ENCODE peak calls at places on chromosome 21, in five cellular contexts. S, N, X, P and U are unnamed samples.

GRCh38 chr21:33380483-33380998 is 22.7 kb upstream of the IFNGR2 start:
- DNase-seq in S (peak), X (peak), N (no peak), P (peak), U (no peak)

GRCh38 chr21:19523731-19524130 is 1120.1 kb upstream of the TMPRSS15 start:
- DNase-seq in N (no peak), X (no peak), P (peak), S (no peak), U (no peak)

GRCh38 chr21:33229099-33229775 is 501 bp upstream of the IFNAR2 start:
- DNase-seq in S (no peak), P (no peak), X (no peak), N (no peak), U (no peak)

GRCh38 chr21:26939532-26940181 is 27.2 kb downstream of the ADAMTS5 start:
- DNase-seq in X (no peak), S (no peak), P (no peak), N (no peak), U (no peak)

GRCh38 chr21:32930673-32931072 is 95.1 kb upstream of the OLIG2 start:
- DNase-seq in P (no peak), N (no peak), X (no peak), S (no peak), U (no peak)

GRCh38 chr21:46518983-46519583 is 60.4 kb downstream of the DIP2A start:
- DNase-seq in S (no peak), X (no peak), P (no peak), N (no peak), U (no peak)

GRCh38 chr21:28605138-28605537 is 387.5 kb downstream of the LTN1 start:
- DNase-seq in X (peak), P (no peak), S (no peak), N (no peak), U (no peak)

GRCh38 chr21:25313891-25314646 is 293.2 kb downstream of the MRPL39 start:
- DNase-seq in S (no peak), N (no peak), X (no peak), P (peak), U (no peak)

GRCh38 chr21:32382108-32382601 is 10.7 kb downstream of the URB1 start:
- DNase-seq in P (peak), N (no peak), X (no peak), S (no peak), U (no peak)

GRCh38 chr21:29080454-29080930 is 7.0 kb upstream of the CCT8 start:
- DNase-seq in X (no peak), S (no peak), N (no peak), P (no peak), U (no peak)

GRCh38 chr21:25005388-25005787 is 601.9 kb downstream of the MRPL39 start:
- DNase-seq in N (no peak), P (no peak), X (no peak), S (no peak), U (no peak)

GRCh38 chr21:16073571-16073970 is 343.8 kb downstream of the USP25 start:
- DNase-seq in X (no peak), P (no peak), S (no peak), N (no peak), U (no peak)

GRCh38 chr21:31630062-31630711 is 29.3 kb upstream of the SOD1 start:
- DNase-seq in X (no peak), S (no peak), P (peak), N (no peak), U (no peak)

GRCh38 chr21:17003221-17003620 is 509.6 kb upstream of the CXADR start:
- DNase-seq in X (no peak), N (no peak), S (no peak), P (no peak), U (no peak)

GRCh38 chr21:35051287-35051818 is 2.3 kb upstream of the RUNX1 start:
- DNase-seq in X (peak), S (peak), N (peak), P (peak), U (peak)

GRCh38 chr21:34952701-34953100 is 96.4 kb downstream of the RUNX1 start:
- DNase-seq in S (no peak), N (no peak), X (no peak), P (no peak), U (no peak)

GRCh38 chr21:32733356-32733755 is 5.5 kb upstream of the SYNJ1 start:
- DNase-seq in S (no peak), X (no peak), N (no peak), P (no peak), U (no peak)

GRCh38 chr21:31644648-31645047 is 14.8 kb upstream of the SOD1 start:
- DNase-seq in X (no peak), N (no peak), S (no peak), P (no peak), U (no peak)

GRCh38 chr21:34953950-34954349 is 95.2 kb downstream of the RUNX1 start:
- DNase-seq in P (no peak), N (no peak), S (no peak), X (no peak), U (no peak)

GRCh38 chr21:15160136-15160535 is 95.3 kb upstream of the NRIP1 start:
- DNase-seq in P (no peak), N (no peak), S (no peak), X (no peak), U (no peak)

GRCh38 chr21:15071012-15071411 is 6.2 kb upstream of the NRIP1 start:
- DNase-seq in P (no peak), S (no peak), N (no peak), X (no peak), U (no peak)

GRCh38 chr21:37546299-37546908 is 179.8 kb downstream of the DYRK1A start:
- DNase-seq in S (no peak), X (no peak), N (no peak), P (no peak), U (no peak)

GRCh38 chr21:15848632-15849031 is 118.8 kb downstream of the USP25 start:
- DNase-seq in P (peak), S (no peak), N (no peak), X (no peak), U (no peak)

GRCh38 chr21:46594276-46594675 is 10.6 kb downstream of the S100B start:
- DNase-seq in X (no peak), N (no peak), S (no peak), P (no peak), U (no peak)

GRCh38 chr21:37073417-37074194 is 552 bp downstream of the TTC3 start:
- DNase-seq in N (peak), X (peak), P (peak), S (peak), U (no peak)

GRCh38 chr21:34352556-34352955 is 11.2 kb upstream of the KCNE2 start:
- DNase-seq in X (no peak), S (no peak), P (no peak), N (no peak), U (no peak)

GRCh38 chr21:26909972-26910371 is 56.9 kb downstream of the ADAMTS5 start:
- DNase-seq in S (no peak), N (peak), X (no peak), P (no peak), U (peak)

GRCh38 chr21:16176570-16176969 is 446.8 kb downstream of the USP25 start:
- DNase-seq in S (no peak), P (no peak), X (no peak), N (no peak), U (no peak)

GRCh38 chr21:31553461-31553860 is 106.0 kb upstream of the SOD1 start:
- DNase-seq in P (no peak), N (no peak), X (no peak), S (peak), U (no peak)

GRCh38 chr21:29181799-29182470 is 51.5 kb downstream of the MAP3K7CL start:
- DNase-seq in S (no peak), X (peak), P (peak), N (no peak), U (no peak)

GRCh38 chr21:46390603-46391545 is 66.9 kb downstream of the PCNT start:
- DNase-seq in S (peak), P (no peak), X (no peak), N (no peak), U (no peak)

GRCh38 chr21:35940074-35940927 is 120.0 kb downstream of the SETD4 start:
- DNase-seq in S (no peak), N (peak), P (peak), X (peak), U (peak)

GRCh38 chr21:38487906-38488639 is 10.2 kb downstream of the ERG start:
- DNase-seq in N (no peak), X (no peak), S (no peak), P (no peak), U (no peak)

GRCh38 chr21:19440792-19441494 is 1037.4 kb upstream of the TMPRSS15 start:
- DNase-seq in N (no peak), P (no peak), S (no peak), X (no peak), U (no peak)

GRCh38 chr21:26055841-26056264 is 114.7 kb downstream of the APP start:
- DNase-seq in P (no peak), X (no peak), S (no peak), N (peak), U (no peak)

GRCh38 chr21:42256316-42256715 is 37.4 kb downstream of the ABCG1 start:
- DNase-seq in S (no peak), N (no peak), P (no peak), X (no peak), U (no peak)
- TF ChIP-seq CTCF in S (no peak), N (no peak), P (no peak), X (no peak), U (no peak)

GRCh38 chr21:43355925-43356289 is 71.0 kb downstream of the SIK1 start:
- DNase-seq in S (no peak), N (no peak), X (peak), P (no peak), U (no peak)
- TF ChIP-seq CTCF in S (no peak), N (no peak), X (peak), P (no peak), U (no peak)

GRCh38 chr21:43775190-43775589 is 918 bp downstream of the CSTB start:
- DNase-seq in P (no peak), S (no peak), X (no peak), N (no peak), U (no peak)

GRCh38 chr21:43778469-43779335 is 2.6 kb upstream of the CSTB start:
- DNase-seq in N (no peak), P (no peak), S (no peak), X (no peak), U (no peak)

GRCh38 chr21:43774163-43774562 is 1.9 kb downstream of the CSTB start:
- DNase-seq in S (no peak), N (no peak), P (no peak), X (no peak), U (no peak)

GRCh38 chr21:43777953-43778352 is 1.8 kb upstream of the CSTB start:
- DNase-seq in P (no peak), N (no peak), S (no peak), X (no peak), U (no peak)

GRCh38 chr21:43775795-43776430 is at the start of gene CSTB:
- DNase-seq in X (peak), N (peak), P (peak), S (peak), U (peak)
- TF ChIP-seq CTCF in X (no peak), N (no peak), P (no peak), S (peak), U (no peak)

DNA sequence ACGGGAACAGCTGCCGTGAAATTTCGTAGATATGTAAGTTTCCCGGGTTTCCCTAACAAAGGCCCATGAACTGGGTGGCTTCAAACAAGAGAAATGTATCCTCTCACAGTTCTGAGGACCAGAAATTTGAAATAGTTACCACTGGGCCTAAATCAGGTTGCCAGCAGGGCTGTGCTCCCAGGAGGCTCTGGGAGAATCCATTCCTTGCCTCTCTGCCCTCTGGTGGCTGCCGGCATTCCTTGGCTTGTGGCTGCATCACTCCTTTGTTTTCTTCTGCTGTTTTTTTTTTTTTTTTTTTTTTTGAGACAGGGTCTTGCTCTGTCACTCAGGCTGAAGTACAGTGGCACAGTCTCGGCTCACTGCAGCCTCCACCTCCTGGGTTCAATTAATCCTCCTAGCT is 23.7 kb downstream of the UMODL1 start:
- DNase-seq in S (peak), P (no peak), X (no peak), N (no peak), U (no peak)
- TF ChIP-seq CTCF in S (no peak), P (no peak), X (no peak), N (no peak), U (no peak)

DNA sequence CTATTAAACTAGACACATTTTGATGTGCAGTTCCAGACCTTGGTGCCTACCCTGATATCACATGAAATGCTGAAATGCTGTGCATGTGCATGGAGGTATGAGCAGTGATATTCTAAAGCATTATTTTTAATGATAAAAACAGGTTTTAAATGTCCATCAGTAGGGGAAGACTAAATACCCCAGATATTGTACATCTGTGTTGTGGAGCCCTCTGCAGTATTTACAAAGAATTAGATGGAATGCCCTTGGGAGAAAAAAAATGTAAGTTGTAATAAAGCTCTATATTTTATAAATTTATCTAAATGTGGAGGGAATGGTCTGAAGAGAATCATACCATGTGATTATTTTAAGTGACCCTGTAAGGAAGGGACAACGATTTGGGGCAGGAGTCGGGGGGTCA is 39.1 kb upstream of the IGSF5 start:
- DNase-seq in S (no peak), P (no peak), X (no peak), N (no peak), U (no peak)
- TF ChIP-seq CTCF in S (no peak), P (no peak), X (no peak), N (no peak), U (no peak)

GRCh38 chr21:45152265-45152746 is 77.9 kb downstream of the ADARB1 start:
- DNase-seq in S (no peak), N (peak), X (peak), P (no peak), U (peak)
- TF ChIP-seq CTCF in S (peak), N (peak), X (peak), P (no peak), U (no peak)

GRCh38 chr21:45290948-45291612 is 3.4 kb upstream of the POFUT2 start:
- DNase-seq in N (no peak), P (no peak), X (no peak), S (no peak), U (no peak)

GRCh38 chr21:45288441-45288841 is 746 bp upstream of the POFUT2 start:
- DNase-seq in S (peak), N (no peak), X (no peak), P (no peak), U (no peak)

GRCh38 chr21:45291613-45292398 is 4.1 kb upstream of the POFUT2 start:
- DNase-seq in X (no peak), P (no peak), S (peak), N (no peak), U (no peak)

GRCh38 chr21:45289134-45289533 is 1.4 kb upstream of the POFUT2 start:
- DNase-seq in X (no peak), P (no peak), S (no peak), N (no peak), U (no peak)

DNA sequence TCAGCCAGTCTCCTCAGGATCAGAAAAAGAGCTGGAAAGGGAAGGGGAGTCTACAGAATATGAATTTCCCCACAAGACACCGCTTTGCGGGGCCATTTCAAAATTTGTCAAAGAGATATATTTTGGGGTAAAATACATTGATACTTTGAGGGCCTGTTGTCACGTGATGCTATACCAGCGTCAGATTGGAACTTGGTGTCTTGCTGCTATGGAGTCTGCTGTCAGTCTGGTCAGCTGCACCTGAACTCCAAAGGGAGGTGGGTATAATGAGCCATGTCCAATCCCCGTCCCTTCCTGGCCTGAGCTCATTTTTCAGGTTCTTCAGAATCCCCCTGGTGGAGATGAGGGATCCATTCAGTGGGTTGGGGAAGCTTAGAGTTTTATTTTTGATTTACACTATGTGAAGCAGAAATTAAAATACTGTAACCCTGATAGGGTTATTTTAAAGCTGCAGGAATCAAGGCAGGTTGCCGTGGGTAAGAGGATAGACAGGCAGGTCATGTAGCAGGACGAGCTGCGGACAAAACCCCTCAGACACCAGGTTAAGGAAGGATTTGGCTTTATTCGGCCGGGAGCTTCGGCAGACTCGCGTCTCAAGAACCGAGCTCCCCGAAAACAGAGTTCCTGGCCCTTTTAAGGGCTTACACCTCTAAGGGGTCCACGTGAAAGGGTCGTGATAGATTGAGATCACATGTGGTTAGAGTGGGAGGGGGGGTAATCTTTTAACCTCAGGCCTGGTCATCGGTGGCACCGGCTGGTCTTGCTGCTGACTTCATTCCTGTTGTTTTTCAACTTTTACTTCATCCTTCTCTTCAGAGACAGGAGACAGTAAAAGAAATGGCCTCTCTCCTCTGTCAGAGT is 2.2 kb upstream of the POFUT2 start:
- DNase-seq in S (no peak), X (no peak), N (no peak), P (no peak), U (no peak)
- TF ChIP-seq CTCF in S (no peak), X (no peak), N (no peak), P (no peak), U (peak)